ENCODE peak calls at places on chromosomes 6 and 20, in six cellular contexts. O is naive thymus-derived CD8-positive, alpha-beta T cell; U is H7; S is stimulated activated CD4-positive, alpha-beta T cell treated with anti-CD3 and anti-CD28 coated beads, Interleukin-12 subunit alpha, Interleukin-12 subunit beta, amount 100 ng/mL, for 48 hours; Z is esophagus squamous epithelium; X is stomach. H is an unnamed sample.

GRCh38 chr20:31860431-31861345 is 9.6 kb downstream of the DUSP15 start:
- DNase-seq in O (no peak), U (peak), S (no peak), Z (no peak), X (no peak), H (peak)

GRCh38 chr6:23874985-23875384 is 251.0 kb upstream of the NRSN1 start:
- DNase-seq in O (no peak), U (no peak), S (no peak), Z (no peak), X (no peak), H (no peak)

GRCh38 chr6:110140650-110141049 is 38.8 kb downstream of the WASF1 start:
- DNase-seq in O (no peak), U (no peak), S (no peak), Z (no peak), X (no peak), H (no peak)

GRCh38 chr20:41330343-41330720 is 10.3 kb upstream of the LPIN3 start:
- DNase-seq in O (no peak), U (no peak), S (no peak), Z (no peak), X (no peak), H (no peak)

GRCh38 chr6:95110767-95111166 is 466.6 kb upstream of the MANEA start:
- DNase-seq in O (no peak), U (no peak), S (no peak), Z (no peak), X (no peak), H (no peak)

GRCh38 chr20:10659651-10660601 is 13.9 kb downstream of the JAG1 start:
- DNase-seq in O (no peak), U (no peak), S (no peak), Z (no peak), X (no peak), H (no peak)

GRCh38 chr6:38567436-38567835 is 72.3 kb downstream of the BTBD9 start:
- DNase-seq in O (no peak), U (no peak), S (no peak), Z (no peak), X (peak), H (no peak)

GRCh38 chr6:88983532-88983931 is 20.1 kb upstream of the RNGTT start:
- DNase-seq in O (no peak), U (no peak), S (no peak), Z (no peak), X (no peak), H (no peak)

GRCh38 chr6:15327271-15327670 is 81.4 kb downstream of the JARID2 start:
- DNase-seq in O (peak), U (no peak), S (peak), Z (no peak), X (peak), H (no peak)

GRCh38 chr20:2752631-2753455 is 47.6 kb downstream of the CPXM1 start:
- DNase-seq in O (peak), U (peak), S (no peak), Z (no peak), X (no peak), H (peak)

GRCh38 chr6:160978141-160978926 is 13.2 kb upstream of the MAP3K4 start:
- DNase-seq in O (no peak), U (no peak), S (no peak), Z (no peak), X (no peak), H (no peak)

GRCh38 chr6:149445573-149445972 is 39.2 kb downstream of the ZC3H12D start:
- DNase-seq in O (no peak), U (no peak), S (no peak), Z (no peak), X (no peak), H (no peak)

GRCh38 chr20:47724910-47725247 is 60.4 kb downstream of the SULF2 start:
- DNase-seq in O (no peak), U (no peak), S (no peak), Z (no peak), X (no peak), H (no peak)

GRCh38 chr6:151240036-151240685 is 394 bp downstream of the AKAP12 start:
- DNase-seq in O (no peak), U (peak), S (peak), Z (no peak), X (peak), H (peak)

GRCh38 chr6:48671506-48671905 is 560.5 kb upstream of the PTCHD4 start:
- DNase-seq in O (no peak), U (no peak), S (no peak), Z (no peak), X (no peak), H (no peak)

GRCh38 chr6:70135219-70135769 is 167.6 kb downstream of the COL9A1 start:
- DNase-seq in O (no peak), U (no peak), S (no peak), Z (no peak), X (peak), H (no peak)

GRCh38 chr6:139020689-139021088 is 7.9 kb upstream of the ABRACL start:
- DNase-seq in O (no peak), U (no peak), S (no peak), Z (no peak), X (no peak), H (no peak)

GRCh38 chr20:7841967-7842301 is 98.3 kb downstream of the HAO1 start:
- DNase-seq in O (no peak), U (no peak), S (no peak), Z (no peak), X (no peak), H (no peak)

GRCh38 chr20:63386491-63386890 is 25.3 kb upstream of the CHRNA4 start:
- DNase-seq in O (no peak), U (no peak), S (no peak), Z (no peak), X (no peak), H (no peak)

GRCh38 chr6:107386340-107386739 is 73.0 kb downstream of the PDSS2 start:
- DNase-seq in O (no peak), U (no peak), S (no peak), Z (no peak), X (no peak), H (no peak)

GRCh38 chr6:34570066-34570833 is 14.1 kb upstream of the SPDEF start:
- DNase-seq in O (no peak), U (peak), S (no peak), Z (no peak), X (peak), H (no peak)

GRCh38 chr6:11018225-11018624 is 25.9 kb downstream of the ELOVL2 start:
- DNase-seq in O (no peak), U (no peak), S (no peak), Z (no peak), X (no peak), H (no peak)

GRCh38 chr20:5474646-5475550 is 158.1 kb upstream of the PROKR2 start:
- DNase-seq in O (no peak), U (no peak), S (no peak), Z (no peak), X (no peak), H (no peak)

GRCh38 chr6:69729870-69730449 is 66.8 kb downstream of the LMBRD1 start:
- DNase-seq in O (no peak), U (no peak), S (no peak), Z (no peak), X (no peak), H (no peak)

GRCh38 chr6:106520711-106521367 is 108.5 kb downstream of the RTN4IP1 start:
- DNase-seq in O (peak), U (no peak), S (peak), Z (no peak), X (peak), H (no peak)

H was measured in neuronal stem cell.